ENCODE peak calls at places on chromosomes 2 and 18, in seven cellular contexts. M is midbrain; I is HTR-8/SVneo; Y is esophagus muscularis mucosa; U is anterior cingulate cortex; Z is skeletal muscle cell; B is CD4-positive, alpha-beta T cell. L is an unnamed sample.

GRCh38 chr18:77132369-77133050 is at the start of gene MBP:
- DNase-seq in Z (no peak), Y (no peak), I (no peak), B (peak; percentile 78), U (no peak), M (no peak), L (peak; percentile 71)

GRCh38 chr2:217906787-217907186 is 96.0 kb downstream of the TNS1 start:
- DNase-seq in B (no peak), U (no peak), I (no peak), Z (no peak), M (no peak), Y (no peak), L (no peak)

GRCh38 chr2:197996583-197996982 is 192.2 kb downstream of the PLCL1 start:
- DNase-seq in Z (no peak), B (no peak), Y (no peak), M (no peak), U (no peak), I (no peak), L (no peak)

GRCh38 chr2:157627594-157628281 is 926 bp downstream of the ACVR1C start:
- DNase-seq in M (peak; percentile 7), Y (no peak), I (no peak), U (no peak), Z (no peak), B (peak; percentile 39), L (no peak)

GRCh38 chr2:164257794-164258193 is 363.5 kb downstream of the GRB14 start:
- DNase-seq in B (no peak), U (no peak), Y (no peak), Z (no peak), M (no peak), I (peak; percentile 5), L (no peak)

GRCh38 chr2:11866358-11867335 is 120.2 kb downstream of the LPIN1 start:
- DNase-seq in B (no peak), Z (no peak), U (no peak), I (no peak), M (no peak), Y (no peak), L (no peak)

GRCh38 chr2:207662203-207662602 is 37.0 kb upstream of the METTL21A start:
- DNase-seq in U (no peak), B (no peak), I (no peak), Z (no peak), Y (no peak), M (no peak), L (no peak)

GRCh38 chr2:4047961-4048891 is 344.9 kb downstream of the DCDC2C start:
- DNase-seq in Y (peak; percentile 57), M (no peak), U (no peak), I (no peak), Z (peak; percentile 20), B (no peak), L (no peak)

GRCh38 chr18:50177294-50177992 is 17.5 kb downstream of the MYO5B start:
- DNase-seq in I (no peak), Y (no peak), U (no peak), M (no peak), Z (no peak), B (no peak), L (no peak)

GRCh38 chr18:11852048-11852341 is 782 bp downstream of the CHMP1B start:
- DNase-seq in U (no peak), Y (no peak), Z (no peak), I (no peak), B (no peak), M (no peak), L (no peak)

GRCh38 chr2:11861044-11861443 is 114.6 kb downstream of the LPIN1 start:
- DNase-seq in B (no peak), M (no peak), I (no peak), U (no peak), Y (no peak), Z (no peak), L (no peak)

GRCh38 chr2:3478846-3479385 is 40.4 kb downstream of the ADI1 start:
- DNase-seq in Z (no peak), U (no peak), M (no peak), Y (no peak), I (no peak), B (no peak), L (no peak)

GRCh38 chr2:238143239-238143951 is 4.9 kb downstream of the KLHL30 start:
- DNase-seq in I (peak; percentile 66), M (no peak), Z (no peak), B (no peak), U (no peak), Y (no peak), L (peak; percentile 69)

GRCh38 chr2:86337235-86338099 is at the start of gene REEP1:
- DNase-seq in U (no peak), B (peak; percentile 5), Y (no peak), Z (no peak), I (peak; percentile 30), M (no peak), L (peak; percentile 28)

GRCh38 chr2:186125156-186125555 is 360.9 kb upstream of the ZC3H15 start:
- DNase-seq in I (no peak), U (no peak), M (no peak), Z (no peak), Y (no peak), B (no peak), L (no peak)

GRCh38 chr2:63790913-63791312 is 50.8 kb upstream of the UGP2 start:
- DNase-seq in M (no peak), U (no peak), I (peak; percentile 48), Y (no peak), Z (peak; percentile 94), B (no peak), L (peak; percentile 67)

GRCh38 chr2:38233231-38233983 is 143.7 kb downstream of the ATL2 start:
- DNase-seq in I (peak; percentile 19), B (no peak), Y (no peak), M (no peak), U (no peak), Z (peak; percentile 45), L (no peak)

GRCh38 chr2:2919574-2920365 is 457.8 kb downstream of the EIPR1 start:
- DNase-seq in Z (no peak), I (no peak), M (no peak), B (no peak), Y (peak; percentile 85), U (no peak), L (no peak)

GRCh38 chr2:149160701-149161217 is 122.3 kb downstream of the LYPD6B start:
- DNase-seq in U (no peak), B (peak; percentile 0), I (no peak), Y (peak; percentile 84), M (no peak), Z (no peak), L (no peak)

GRCh38 chr2:13005761-13006336 is 289.1 kb downstream of the TRIB2 start:
- DNase-seq in Y (no peak), M (no peak), B (no peak), U (no peak), Z (peak; percentile 52), I (no peak), L (no peak)

GRCh38 chr2:70964596-70965386 is 13.6 kb upstream of the ANKRD53 start:
- DNase-seq in M (peak; percentile 73), B (peak; percentile 82), Z (peak; percentile 20), U (peak; percentile 30), I (peak; percentile 79), Y (peak; percentile 93), L (peak; percentile 52)

GRCh38 chr2:28751956-28752607 is 452 bp downstream of the PPP1CB start:
- DNase-seq in Y (no peak), Z (no peak), U (peak; percentile 71), B (peak; percentile 25), I (no peak), M (peak; percentile 59), L (peak; percentile 12)

GRCh38 chr18:67935638-67936037 is 419.1 kb upstream of the DSEL start:
- DNase-seq in Y (no peak), Z (no peak), I (no peak), M (no peak), B (no peak), U (no peak), L (no peak)

GRCh38 chr2:216654528-216655052 is 21.4 kb downstream of the IGFBP2 start:
- DNase-seq in Y (no peak), I (no peak), B (no peak), U (no peak), M (no peak), Z (no peak), L (no peak)

GRCh38 chr18:9536354-9537152 is 61.2 kb downstream of the RALBP1 start:
- DNase-seq in Y (no peak), M (no peak), B (no peak), Z (peak; percentile 31), I (no peak), U (no peak), L (peak; percentile 63)

GRCh38 chr2:235957231-235957630 is 211.0 kb downstream of the GBX2 start:
- DNase-seq in M (no peak), B (no peak), Y (no peak), U (no peak), I (no peak), Z (no peak), L (no peak)

GRCh38 chr2:189851174-189851826 is 67.0 kb downstream of the PMS1 start:
- DNase-seq in Y (no peak), M (no peak), B (no peak), I (no peak), Z (no peak), U (no peak), L (no peak)

GRCh38 chr2:118047273-118047898 is 33.5 kb upstream of the CCDC93 start:
- DNase-seq in M (no peak), U (no peak), Y (no peak), B (no peak), Z (peak; percentile 53), I (no peak), L (no peak)

GRCh38 chr2:237977380-237977779 is 10.6 kb downstream of the UBE2F start:
- DNase-seq in Y (no peak), Z (no peak), U (no peak), B (no peak), I (no peak), M (no peak), L (no peak)

GRCh38 chr2:221567231-221567760 is 4.8 kb downstream of the EPHA4 start:
- DNase-seq in B (no peak), I (no peak), Y (no peak), Z (no peak), M (no peak), U (no peak), L (no peak)

GRCh38 chr18:8767356-8767755 is 62.0 kb downstream of the MTCL1 start:
- DNase-seq in I (no peak), U (no peak), Z (no peak), Y (no peak), M (no peak), B (no peak), L (no peak)

GRCh38 chr2:36373149-36373880 is 17.7 kb downstream of the CRIM1 start:
- DNase-seq in I (no peak), Y (no peak), Z (peak; percentile 59), M (no peak), B (no peak), U (no peak), L (peak; percentile 65)

GRCh38 chr18:4510160-4510559 is 55.1 kb upstream of the DLGAP1 start:
- DNase-seq in I (no peak), M (no peak), Z (no peak), B (no peak), U (no peak), Y (no peak), L (no peak)

GRCh38 chr2:33607137-33607781 is 8.2 kb upstream of the FAM98A start:
- DNase-seq in U (no peak), B (no peak), M (no peak), I (no peak), Z (no peak), Y (no peak), L (no peak)

GRCh38 chr2:181072486-181072885 is 92.1 kb downstream of the UBE2E3 start:
- DNase-seq in Y (no peak), Z (no peak), I (no peak), M (no peak), B (no peak), U (no peak), L (no peak)

GRCh38 chr2:85409719-85410583 is at the start of gene CAPG:
- DNase-seq in M (no peak), Y (no peak), B (peak; percentile 44), I (no peak), U (no peak), Z (no peak), L (peak; percentile 63)